ENCODE peak calls at places on chromosomes 1 and 21, in seven cellular contexts. T is CD8-positive, alpha-beta T cell; V is IMR-90; M is cardiac fibroblast; R is OCI-LY7; N is uterus; K is right lobe of liver. B is an unnamed sample.
A peak's percentile ranks its signal among the peaks of the same experiment; 100 is the strongest.

GRCh38 chr1:196651637-196652215 is at the start of gene CFH:
- DNase-seq in T (no peak), R (no peak), N (no peak), V (peak; percentile 91), K (no peak), M (peak; percentile 92), B (peak; percentile 63)

GRCh38 chr1:41662061-41662655 is 177.7 kb upstream of the EDN2 start:
- DNase-seq in R (no peak), T (peak; percentile 72), N (peak; percentile 52), V (peak; percentile 83), M (peak; percentile 83), K (peak; percentile 76), B (peak; percentile 41)

GRCh38 chr1:223001653-223002634 is 141.1 kb downstream of the TLR5 start:
- DNase-seq in K (no peak), M (no peak), V (no peak), N (no peak), T (no peak), R (no peak), B (no peak)

GRCh38 chr1:63276625-63277024 is 45.7 kb upstream of the FOXD3 start:
- DNase-seq in M (no peak), R (no peak), T (no peak), V (no peak), N (no peak), K (no peak), B (no peak)

GRCh38 chr21:46226920-46227599 is 1.5 kb downstream of the LSS start:
- DNase-seq in T (no peak), V (peak; percentile 78), M (peak; percentile 79), R (peak; percentile 18), K (no peak), N (no peak), B (peak; percentile 58)

GRCh38 chr21:35164971-35165483 is 115.9 kb upstream of the RUNX1 start:
- DNase-seq in K (no peak), N (no peak), M (no peak), V (no peak), R (no peak), T (no peak), B (no peak)

GRCh38 chr1:25631750-25632495 is 15.3 kb downstream of the MAN1C1 start:
- DNase-seq in R (no peak), N (peak; percentile 51), T (no peak), M (peak; percentile 44), K (no peak), V (no peak), B (no peak)

GRCh38 chr1:902023-902422 is 21.7 kb upstream of the SAMD11 start:
- DNase-seq in K (no peak), T (peak; percentile 2), N (no peak), M (no peak), R (no peak), V (no peak), B (no peak)

GRCh38 chr1:169163059-169163458 is 56.6 kb downstream of the ATP1B1 start:
- DNase-seq in T (no peak), K (no peak), R (no peak), M (peak; percentile 18), V (peak; percentile 30), N (no peak), B (no peak)

GRCh38 chr21:42619841-42620240 is 33.6 kb upstream of the PDE9A start:
- DNase-seq in M (no peak), N (no peak), K (no peak), R (no peak), V (no peak), T (no peak), B (no peak)

GRCh38 chr1:227787513-227788278 is 27.8 kb upstream of the PRSS38 start:
- DNase-seq in V (peak; percentile 93), N (peak; percentile 92), T (peak; percentile 95), R (peak; percentile 92), M (peak; percentile 94), K (peak; percentile 95), B (peak; percentile 60)

GRCh38 chr1:157115429-157115838 is 15.8 kb upstream of the ETV3L start:
- DNase-seq in T (no peak), M (no peak), V (no peak), N (no peak), K (no peak), R (no peak), B (no peak)

GRCh38 chr1:177210071-177210470 is 39.3 kb downstream of the BRINP2 start:
- DNase-seq in M (no peak), V (no peak), R (no peak), K (no peak), T (no peak), N (no peak), B (no peak)

GRCh38 chr1:117566556-117566955 is 39.3 kb upstream of the TENT5C start:
- DNase-seq in V (no peak), M (no peak), K (no peak), N (no peak), R (no peak), T (no peak), B (no peak)

GRCh38 chr1:174768949-174769348 is 230.8 kb upstream of the CACYBP start:
- DNase-seq in K (no peak), T (no peak), V (no peak), M (no peak), R (peak; percentile 61), N (no peak), B (no peak)

GRCh38 chr21:46092026-46092764 is 5.7 kb upstream of the COL6A2 start:
- DNase-seq in T (no peak), N (peak; percentile 85), K (no peak), V (peak; percentile 99), M (peak; percentile 86), R (no peak), B (peak; percentile 97)

GRCh38 chr1:152392909-152393308 is 21.2 kb downstream of the CRNN start:
- DNase-seq in M (no peak), N (no peak), T (no peak), K (no peak), R (no peak), V (no peak), B (no peak)

GRCh38 chr1:67700692-67701410 is 15.8 kb downstream of the GADD45A start:
- DNase-seq in R (peak; percentile 38), V (peak; percentile 73), M (peak; percentile 60), K (no peak), T (no peak), N (no peak), B (no peak)

GRCh38 chr21:14981246-14981645 is 83.6 kb downstream of the NRIP1 start:
- DNase-seq in K (no peak), R (no peak), V (no peak), N (no peak), M (no peak), T (no peak), B (no peak)

GRCh38 chr1:205440476-205441317 is 15.1 kb downstream of the BLACAT1 start:
- DNase-seq in N (peak; percentile 49), R (peak; percentile 68), V (peak; percentile 54), M (peak; percentile 70), T (peak; percentile 76), K (no peak), B (no peak)

GRCh38 chr1:93988634-93989350 is 79.6 kb upstream of the GCLM start:
- DNase-seq in N (no peak), M (peak; percentile 87), K (no peak), R (no peak), V (peak; percentile 85), T (no peak), B (peak; percentile 92)

DNA sequence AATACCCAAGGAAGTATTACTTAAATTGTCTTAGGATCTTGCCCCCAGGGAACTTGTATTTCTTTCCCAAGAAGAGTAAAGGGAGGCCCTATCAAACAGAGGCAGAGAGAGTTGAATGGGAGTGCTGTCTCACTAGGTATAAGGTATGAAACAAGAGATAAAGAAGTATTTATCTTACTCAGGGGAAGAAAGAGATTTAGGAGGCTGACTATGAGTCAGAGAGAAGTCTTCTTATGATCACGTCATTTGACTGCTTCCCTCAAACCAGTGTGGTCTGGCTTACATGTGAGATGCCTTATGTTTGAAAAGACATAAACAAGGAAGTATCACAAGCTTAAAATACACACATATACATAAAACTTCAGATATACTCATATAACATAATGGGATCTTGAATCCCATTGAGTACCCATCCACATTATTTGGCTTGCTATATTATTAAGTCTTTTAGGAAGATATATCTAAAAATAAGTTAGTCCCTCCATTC is 29.6 kb downstream of the DUSP10 start:
- DNase-seq in N (no peak), T (peak; percentile 39), V (peak; percentile 99), M (peak; percentile 62), K (no peak), R (no peak), B (peak; percentile 64)
- H3K4me3 ChIP-seq in N (no peak overlapping the region), T (no peak overlapping the region), V (no peak overlapping the region), M (no peak overlapping the region), K (no peak overlapping the region), R (no peak overlapping the region), B (no peak overlapping the region)

GRCh38 chr1:237799762-237800474 is 90.8 kb downstream of the ZP4 start:
- DNase-seq in V (peak; percentile 4), M (peak; percentile 51), R (peak; percentile 80), K (peak; percentile 85), N (no peak), T (peak; percentile 6), B (no peak)
- TF ChIP-seq CTCF in V (no peak), M (no peak), R (peak; percentile 78), K (peak; percentile 73), N (no peak), T (no peak), B (no peak)

GRCh38 chr1:220769205-220769604 is 17.5 kb upstream of the MTARC1 start:
- DNase-seq in V (no peak), K (no peak), T (no peak), M (no peak), R (no peak), N (no peak), B (no peak)
- H3K4me3 ChIP-seq in V (no peak overlapping the region), K (no peak overlapping the region), T (no peak overlapping the region), M (no peak overlapping the region), R (no peak overlapping the region), N (no peak overlapping the region), B (no peak overlapping the region)

GRCh38 chr1:88685239-88685604 is 1.1 kb downstream of the PKN2 start:
- DNase-seq in N (no peak), K (no peak), V (no peak), T (no peak), R (no peak), M (no peak), B (no peak)

GRCh38 chr1:88684482-88685238 is 587 bp downstream of the PKN2 start:
- DNase-seq in R (peak; percentile 74), V (peak; percentile 45), T (peak; percentile 64), N (peak; percentile 56), K (peak; percentile 63), M (peak; percentile 60), B (no peak)

GRCh38 chr1:88681223-88681622 is 2.9 kb upstream of the PKN2 start:
- DNase-seq in M (no peak), K (no peak), N (no peak), V (no peak), T (no peak), R (no peak), B (no peak)

GRCh38 chr1:88683516-88683847 is 591 bp upstream of the PKN2 start:
- DNase-seq in T (peak; percentile 55), R (peak; percentile 52), K (peak; percentile 63), M (no peak), N (peak; percentile 43), V (peak; percentile 31), B (no peak)

DNA sequence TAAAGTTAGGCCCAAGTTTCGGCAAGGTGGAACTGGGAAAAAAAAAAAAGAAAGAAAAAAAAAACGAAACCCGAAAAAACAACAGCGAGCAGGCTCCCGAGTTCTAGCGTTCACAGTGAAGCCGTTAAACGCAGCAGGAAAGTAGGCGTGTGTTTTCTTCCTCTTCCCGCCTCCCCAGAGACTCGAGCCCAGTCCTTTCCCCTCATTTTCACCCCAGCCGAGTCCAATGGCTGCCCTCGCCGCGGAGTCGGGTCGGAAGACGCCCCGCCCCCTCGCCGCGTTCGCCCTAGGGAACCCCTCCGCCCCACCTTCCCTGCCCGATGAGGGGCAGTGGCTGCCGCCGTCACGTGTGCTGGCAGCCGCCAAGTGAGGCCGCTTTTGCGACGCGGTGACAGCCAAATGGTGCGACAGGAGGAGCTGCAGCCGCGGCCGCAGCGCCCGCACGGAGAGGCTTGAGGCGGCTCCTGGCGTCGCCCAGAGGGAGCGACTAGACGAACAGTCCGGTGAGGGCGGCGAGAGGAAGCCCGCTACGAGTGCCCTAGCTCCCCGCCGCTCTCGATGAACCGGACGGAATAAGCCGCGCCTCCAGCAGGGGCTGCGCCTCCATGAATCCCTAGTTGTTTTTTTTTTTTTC is at the start of gene PKN2:
- DNase-seq in T (peak; percentile 97), M (peak; percentile 99), V (peak; percentile 98), N (peak; percentile 98), R (peak; percentile 99), K (peak; percentile 99), B (peak; percentile 92)
- TF ChIP-seq CTCF in T (peak; percentile 16), M (no peak), V (peak; percentile 31), N (peak; percentile 51), R (no peak), K (peak; percentile 12), B (peak; percentile 21)